ENCODE peak calls at places on chromosomes 6 and 20, in nine cellular contexts. J is IMR-90; A is thoracic aorta; E is psoas muscle; R is left ventricle myocardium inferior; I is mesenchymal stem cell; B is GM23338; V is CD8-positive, alpha-beta T cell; T is small intestine. K is an unnamed sample.

GRCh38 chr6:161367472-161367871 is 93.6 kb upstream of the AGPAT4 start:
- DNase-seq in J (no peak), A (no peak), E (no peak), R (no peak), I (no peak), B (no peak), V (no peak), T (peak; percentile 97), K (no peak)

GRCh38 chr6:153090241-153090930 is 40.7 kb downstream of the RGS17 start:
- DNase-seq in J (peak; percentile 93), A (no peak), E (no peak), R (no peak), I (peak; percentile 93), B (no peak), V (no peak), T (no peak), K (no peak)

GRCh38 chr20:63563186-63563935 is 9.4 kb downstream of the FNDC11 start:
- DNase-seq in J (no peak), A (no peak), E (no peak), R (no peak), I (no peak), B (no peak), V (no peak), T (no peak), K (no peak)

GRCh38 chr6:85641522-85641915 is 1.2 kb downstream of the SYNCRIP start:
- DNase-seq in J (peak; percentile 25), A (no peak), E (no peak), R (no peak), I (peak; percentile 18), B (no peak), V (no peak), T (no peak), K (no peak)

GRCh38 chr6:26240981-26241770 is 123.8 kb upstream of the BTN3A2 start:
- DNase-seq in J (peak; percentile 87), A (no peak), E (no peak), R (no peak), I (no peak), B (peak; percentile 65), V (no peak), T (no peak), K (no peak)

GRCh38 chr6:5422321-5422915 is 161.1 kb downstream of the FARS2 start:
- DNase-seq in J (peak; percentile 62), A (no peak), E (no peak), R (no peak), I (peak; percentile 47), B (peak; percentile 76), V (no peak), T (peak; percentile 18), K (no peak)

GRCh38 chr20:63767456-63767855 is 27.9 kb downstream of the SLC2A4RG start:
- DNase-seq in J (no peak), A (no peak), E (no peak), R (peak; percentile 56), I (no peak), B (no peak), V (no peak), T (no peak), K (no peak)

GRCh38 chr6:5486214-5486613 is 224.9 kb downstream of the FARS2 start:
- DNase-seq in J (no peak), A (no peak), E (no peak), R (no peak), I (no peak), B (no peak), V (no peak), T (no peak), K (no peak)

GRCh38 chr6:129006685-129007514 is 124.0 kb downstream of the LAMA2 start:
- DNase-seq in J (peak; percentile 1), A (no peak), E (no peak), R (no peak), I (no peak), B (no peak), V (no peak), T (no peak), K (no peak)

GRCh38 chr6:150238294-150238693 is 95.5 kb downstream of the PPP1R14C start:
- DNase-seq in J (peak; percentile 16), A (no peak), E (peak; percentile 27), R (peak; percentile 47), I (no peak), B (no peak), V (no peak), T (peak; percentile 80), K (no peak)

GRCh38 chr6:153108320-153108719 is 22.8 kb downstream of the RGS17 start:
- DNase-seq in J (no peak), A (no peak), E (no peak), R (no peak), I (peak; percentile 52), B (peak; percentile 50), V (no peak), T (no peak), K (no peak)

GRCh38 chr6:164247106-164247505 is 832.6 kb downstream of the QKI start:
- DNase-seq in J (no peak), A (no peak), E (no peak), R (no peak), I (no peak), B (no peak), V (no peak), T (no peak), K (no peak)

GRCh38 chr6:111774346-111774703 is 98.9 kb downstream of the FYN start:
- DNase-seq in J (no peak), A (no peak), E (no peak), R (no peak), I (no peak), B (no peak), V (no peak), T (no peak), K (no peak)

GRCh38 chr6:155310596-155310995 is 3.7 kb downstream of the TFB1M start:
- DNase-seq in J (peak; percentile 61), A (no peak), E (no peak), R (no peak), I (peak; percentile 58), B (no peak), V (no peak), T (no peak), K (no peak)

GRCh38 chr6:136113736-136114173 is 136.4 kb downstream of the MTFR2 start:
- DNase-seq in J (peak; percentile 93), A (no peak), E (peak; percentile 17), R (peak; percentile 39), I (peak; percentile 98), B (peak; percentile 70), V (no peak), T (peak; percentile 21), K (peak; percentile 41)

GRCh38 chr6:46129301-46129633 is 522 bp upstream of the ENPP4 start:
- DNase-seq in J (no peak), A (no peak), E (no peak), R (no peak), I (no peak), B (no peak), V (no peak), T (no peak), K (no peak)

GRCh38 chr6:52233975-52234823 is 10.1 kb downstream of the IL17F start:
- DNase-seq in J (peak; percentile 63), A (no peak), E (no peak), R (no peak), I (peak; percentile 39), B (peak; percentile 81), V (no peak), T (peak; percentile 51), K (no peak)

GRCh38 chr6:155256122-155256795 is 7.6 kb upstream of the CLDN20 start:
- DNase-seq in J (peak; percentile 27), A (no peak), E (no peak), R (no peak), I (no peak), B (no peak), V (no peak), T (no peak), K (no peak)

GRCh38 chr6:140609956-140610355 is 1235.5 kb upstream of the CITED2 start:
- DNase-seq in J (no peak), A (no peak), E (no peak), R (no peak), I (no peak), B (peak; percentile 3), V (no peak), T (no peak), K (no peak)

DNA sequence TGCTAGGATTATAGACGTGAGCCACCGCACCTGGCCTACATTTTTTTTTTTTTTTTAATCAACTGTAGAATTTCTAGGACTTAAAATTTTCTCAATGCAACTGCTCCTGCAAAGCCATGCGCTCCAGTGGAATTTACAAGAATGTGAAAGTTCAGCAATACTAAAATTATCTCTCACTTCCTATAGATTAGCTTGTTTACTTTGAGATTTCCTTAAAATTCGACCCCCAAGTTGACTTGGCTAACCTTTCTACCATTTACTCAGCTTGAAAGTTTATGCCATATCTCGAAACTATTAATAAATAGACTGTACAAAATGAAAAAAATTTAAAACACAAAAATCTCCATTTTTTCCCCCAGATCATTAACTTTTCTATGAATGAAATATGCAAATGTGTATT is 64.3 kb downstream of the ZBTB2 start:
- DNase-seq in J (no peak), A (no peak), E (no peak), R (no peak), I (no peak), B (no peak), V (no peak), T (no peak), K (no peak)
- H3K4me3 ChIP-seq in J (no peak overlapping the region), A (no peak overlapping the region), E (peak overlapping the region; percentile 29), R (no peak overlapping the region), I (no peak overlapping the region), B (no peak overlapping the region), V (no peak overlapping the region), T (no peak overlapping the region), K (no peak overlapping the region)

GRCh38 chr6:107728564-107728897 is 95.6 kb downstream of the SCML4 start:
- DNase-seq in J (no peak), A (no peak), E (no peak), R (no peak), I (no peak), B (no peak), V (no peak), T (peak; percentile 73), K (no peak)
- H3K4me1 ChIP-seq in J (no peaks in the 10 kb centered on the region), A (no peaks in the 10 kb centered on the region), E (no peaks in the 10 kb centered on the region), R (no peaks in the 10 kb centered on the region), I (no peaks in the 10 kb centered on the region), B (no peaks in the 10 kb centered on the region), V (peaks cover 71% of the 10 kb centered on the region), T (peaks cover 11% of the 10 kb centered on the region), K (no peaks in the 10 kb centered on the region)

DNA sequence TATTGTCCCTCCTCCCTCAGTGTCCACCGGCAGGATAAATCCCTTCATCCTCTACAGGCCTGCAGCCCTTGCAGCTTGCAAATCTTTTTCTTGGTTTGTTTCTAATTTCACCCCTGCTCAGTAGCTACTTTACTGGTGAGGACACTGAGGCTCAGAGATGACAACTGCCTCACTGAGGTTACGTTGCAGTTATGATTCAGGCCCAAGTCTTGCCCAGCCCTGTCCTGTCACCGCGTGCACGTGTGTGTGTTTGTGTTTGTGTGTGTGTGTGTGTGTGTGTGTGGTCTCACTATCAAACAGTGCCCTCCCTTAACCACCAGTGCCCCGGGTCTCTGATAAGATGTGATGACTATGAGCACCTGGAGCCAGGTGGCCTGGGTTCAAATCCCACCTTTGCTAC is 21.1 kb downstream of the FAM110A start:
- DNase-seq in J (no peak), A (no peak), E (no peak), R (no peak), I (no peak), B (no peak), V (no peak), T (no peak), K (no peak)
- H3K27ac ChIP-seq in J (no peak overlapping the region), A (no peak overlapping the region), E (no peak overlapping the region), R (no peak overlapping the region), I (no peak overlapping the region), B (no peak overlapping the region), V (no peak overlapping the region), T (no peak overlapping the region), K (no peak overlapping the region)

DNA sequence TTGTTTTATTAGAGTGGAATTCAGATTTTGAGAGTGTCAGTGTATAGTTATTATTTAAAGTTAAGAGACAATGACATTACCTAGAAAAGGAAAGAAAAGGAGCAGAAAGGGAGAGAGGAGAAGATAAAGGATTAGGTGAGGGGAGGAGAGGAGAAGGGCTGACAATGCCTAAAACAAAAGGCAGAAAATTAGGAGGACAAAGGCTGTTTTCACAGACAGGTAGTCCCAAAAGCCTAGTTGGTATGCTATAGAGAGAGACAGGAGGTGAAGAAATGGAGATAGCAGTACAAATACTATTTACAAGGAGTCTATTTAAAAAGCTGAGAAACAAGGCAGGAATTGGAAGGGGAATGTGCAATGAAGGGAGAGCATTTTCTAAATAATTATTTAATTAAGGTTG is 409.4 kb upstream of the ADGRB3 start:
- DNase-seq in J (no peak), A (no peak), E (no peak), R (no peak), I (no peak), B (peak; percentile 34), V (no peak), T (no peak), K (no peak)
- H3K4me3 ChIP-seq in J (no peak overlapping the region), A (no peak overlapping the region), E (no peak overlapping the region), R (no peak overlapping the region), I (no peak overlapping the region), B (no peak overlapping the region), V (no peak overlapping the region), T (no peak overlapping the region), K (no peak overlapping the region)